ENCODE peak calls at places on chromosomes 12 and 14, in five cellular contexts. One of them, this sample, is unnamed.

GRCh38 chr12:10395390-10395998 is 5.7 kb upstream of the KLRK1 start:
- DNase-seq in body of pancreas: peak; percentile 46
- DNase-seq in fibroblast of lung: peak; percentile 58
- DNase-seq in OCI-LY7: peak; percentile 83
- DNase-seq in IMR-90: peak; percentile 71
- DNase-seq in this sample: peak; percentile 51

GRCh38 chr14:93150227-93151206 is 34.2 kb downstream of the MOAP1 start:
- DNase-seq in OCI-LY7: no peak
- DNase-seq in fibroblast of lung: no peak
- DNase-seq in body of pancreas: peak; percentile 78
- DNase-seq in IMR-90: no peak
- DNase-seq in this sample: no peak

GRCh38 chr12:124399622-124400021 is 104.7 kb downstream of the RFLNA start:
- DNase-seq in body of pancreas: no peak
- DNase-seq in OCI-LY7: peak; percentile 42
- DNase-seq in fibroblast of lung: no peak
- DNase-seq in IMR-90: no peak
- DNase-seq in this sample: no peak

GRCh38 chr12:3222935-3223334 is 145.8 kb downstream of the TSPAN9 start:
- DNase-seq in fibroblast of lung: peak; percentile 41
- DNase-seq in IMR-90: no peak
- DNase-seq in OCI-LY7: no peak
- DNase-seq in body of pancreas: no peak
- DNase-seq in this sample: no peak

GRCh38 chr12:1197264-1198018 is 206.4 kb downstream of the ERC1 start:
- DNase-seq in fibroblast of lung: peak; percentile 86
- DNase-seq in body of pancreas: no peak
- DNase-seq in IMR-90: peak; percentile 57
- DNase-seq in OCI-LY7: no peak
- DNase-seq in this sample: no peak

GRCh38 chr12:112125250-112125999 is at the start of gene TRAFD1:
- DNase-seq in body of pancreas: peak; percentile 97
- DNase-seq in OCI-LY7: peak; percentile 98
- DNase-seq in IMR-90: peak; percentile 96
- DNase-seq in fibroblast of lung: peak; percentile 95
- DNase-seq in this sample: peak; percentile 95

GRCh38 chr12:14317362-14318146 is 47.9 kb upstream of the ATF7IP start:
- DNase-seq in OCI-LY7: no peak
- DNase-seq in body of pancreas: no peak
- DNase-seq in IMR-90: no peak
- DNase-seq in fibroblast of lung: no peak
- DNase-seq in this sample: no peak

GRCh38 chr12:116980083-116980482 is 69.3 kb downstream of the FBXW8 start:
- DNase-seq in IMR-90: no peak
- DNase-seq in fibroblast of lung: no peak
- DNase-seq in OCI-LY7: no peak
- DNase-seq in body of pancreas: no peak
- DNase-seq in this sample: no peak

GRCh38 chr12:112126000-112126431 is 656 bp downstream of the TRAFD1 start:
- DNase-seq in IMR-90: no peak
- DNase-seq in body of pancreas: no peak
- DNase-seq in fibroblast of lung: no peak
- DNase-seq in OCI-LY7: no peak
- DNase-seq in this sample: no peak

GRCh38 chr12:95672166-95672565 is 118.4 kb downstream of the NTN4 start:
- DNase-seq in IMR-90: no peak
- DNase-seq in OCI-LY7: no peak
- DNase-seq in fibroblast of lung: no peak
- DNase-seq in body of pancreas: no peak
- DNase-seq in this sample: no peak

GRCh38 chr12:112862570-112863137 is 44.1 kb upstream of the OAS1 start:
- DNase-seq in IMR-90: no peak
- DNase-seq in OCI-LY7: no peak
- DNase-seq in fibroblast of lung: no peak
- DNase-seq in body of pancreas: no peak
- DNase-seq in this sample: no peak

GRCh38 chr14:100783630-100784321 is 42.1 kb upstream of the MEG3 start:
- DNase-seq in OCI-LY7: no peak
- DNase-seq in fibroblast of lung: no peak
- DNase-seq in body of pancreas: no peak
- DNase-seq in IMR-90: no peak
- DNase-seq in this sample: peak; percentile 51

GRCh38 chr14:72774894-72775620 is 118.8 kb downstream of the DPF3 start:
- DNase-seq in IMR-90: no peak
- DNase-seq in OCI-LY7: no peak
- DNase-seq in fibroblast of lung: no peak
- DNase-seq in body of pancreas: no peak
- DNase-seq in this sample: no peak

GRCh38 chr12:114904254-114905003 is 220.5 kb upstream of the TBX3 start:
- DNase-seq in fibroblast of lung: peak; percentile 70
- DNase-seq in IMR-90: peak; percentile 85
- DNase-seq in OCI-LY7: no peak
- DNase-seq in body of pancreas: no peak
- DNase-seq in this sample: no peak

GRCh38 chr14:35333347-35333730 is 41.2 kb downstream of the PSMA6 start:
- DNase-seq in fibroblast of lung: no peak
- DNase-seq in OCI-LY7: no peak
- DNase-seq in IMR-90: no peak
- DNase-seq in body of pancreas: no peak
- DNase-seq in this sample: no peak

DNA sequence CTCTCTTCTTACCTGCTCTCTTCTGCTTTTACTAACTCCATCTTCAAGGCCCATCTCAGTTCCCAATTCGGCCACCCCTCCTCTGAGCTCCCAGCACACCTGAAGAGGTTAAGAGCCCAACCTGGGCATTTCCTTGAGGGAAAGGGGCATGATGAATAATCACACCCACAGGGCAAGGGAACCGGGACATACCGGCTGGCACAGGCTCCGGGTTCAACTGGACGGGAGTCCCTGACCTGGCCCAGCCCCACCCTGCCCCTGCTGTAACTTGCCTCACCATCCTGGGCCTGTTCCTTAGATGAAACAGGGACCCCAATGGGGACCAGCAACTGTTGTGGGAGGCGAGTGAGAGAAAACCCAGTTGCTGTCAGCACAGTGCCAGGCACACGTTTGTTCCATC is 8.5 kb downstream of the CCDC85C start:
- DNase-seq in fibroblast of lung: no peak
- DNase-seq in OCI-LY7: no peak
- DNase-seq in body of pancreas: no peak
- DNase-seq in IMR-90: no peak
- DNase-seq in this sample: no peak
- H3K4me1 ChIP-seq in fibroblast of lung: peaks cover 6% of the 10 kb centered on the region
- H3K4me1 ChIP-seq in OCI-LY7: no peaks in the 10 kb centered on the region
- H3K4me1 ChIP-seq in body of pancreas: peaks cover 91% of the 10 kb centered on the region
- H3K4me1 ChIP-seq in IMR-90: peaks cover 14% of the 10 kb centered on the region
- H3K4me1 ChIP-seq in this sample: peaks cover 9% of the 10 kb centered on the region

DNA sequence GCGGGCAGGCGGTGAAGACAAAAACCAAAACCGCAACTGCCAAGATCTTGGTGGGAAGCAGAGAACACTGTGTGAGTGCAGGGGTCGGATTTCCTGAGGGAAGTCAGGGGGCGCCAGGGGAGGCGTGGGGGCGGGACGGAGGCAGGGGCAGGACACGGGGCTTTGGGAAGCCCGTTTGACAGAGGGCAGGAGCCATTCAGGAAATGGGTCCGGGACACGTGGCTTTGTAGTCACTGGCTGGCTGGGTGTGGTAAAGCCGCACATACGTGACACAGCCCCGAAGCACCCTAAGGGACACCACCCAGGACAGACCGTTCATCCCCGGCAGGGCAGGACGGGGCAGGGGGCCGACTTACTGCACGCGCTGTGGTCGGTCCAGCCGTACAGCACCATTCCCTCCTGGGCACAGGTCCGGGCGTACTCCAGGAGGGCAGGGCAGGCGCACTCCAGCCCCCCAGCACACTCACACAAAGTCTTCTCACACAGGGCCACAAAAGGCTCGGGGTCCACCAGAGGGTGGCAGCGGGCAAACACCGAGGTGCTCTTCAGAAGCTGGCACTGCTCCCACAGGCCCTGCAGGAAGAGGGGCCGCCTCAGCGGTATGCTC is 49.4 kb downstream of the VWF start:
- DNase-seq in IMR-90: no peak
- DNase-seq in fibroblast of lung: peak; percentile 41
- DNase-seq in OCI-LY7: no peak
- DNase-seq in body of pancreas: peak; percentile 46
- DNase-seq in this sample: peak; percentile 56
- H3K4me3 ChIP-seq in IMR-90: no peak overlapping the region
- H3K4me3 ChIP-seq in fibroblast of lung: no peak overlapping the region
- H3K4me3 ChIP-seq in OCI-LY7: no peak overlapping the region
- H3K4me3 ChIP-seq in body of pancreas: no peak overlapping the region
- H3K4me3 ChIP-seq in this sample: peak overlapping the region; percentile 32

GRCh38 chr14:20580242-20580641 is 7.6 kb downstream of the RNASE11 start:
- DNase-seq in body of pancreas: no peak
- DNase-seq in IMR-90: no peak
- DNase-seq in OCI-LY7: no peak
- DNase-seq in fibroblast of lung: no peak
- DNase-seq in this sample: no peak

GRCh38 chr14:20583908-20584307 is 3.9 kb downstream of the RNASE11 start:
- DNase-seq in IMR-90: no peak
- DNase-seq in OCI-LY7: no peak
- DNase-seq in fibroblast of lung: no peak
- DNase-seq in body of pancreas: no peak
- DNase-seq in this sample: no peak

GRCh38 chr14:20578784-20579502 is 8.9 kb downstream of the RNASE11 start:
- DNase-seq in OCI-LY7: no peak
- DNase-seq in IMR-90: no peak
- DNase-seq in fibroblast of lung: no peak
- DNase-seq in body of pancreas: no peak
- DNase-seq in this sample: no peak

GRCh38 chr14:20587489-20588154 is at the start of gene RNASE11:
- DNase-seq in IMR-90: no peak
- DNase-seq in fibroblast of lung: no peak
- DNase-seq in OCI-LY7: no peak
- DNase-seq in body of pancreas: no peak
- DNase-seq in this sample: no peak

GRCh38 chr14:20583142-20583541 is 4.7 kb downstream of the RNASE11 start:
- DNase-seq in fibroblast of lung: no peak
- DNase-seq in body of pancreas: no peak
- DNase-seq in OCI-LY7: no peak
- DNase-seq in IMR-90: no peak
- DNase-seq in this sample: no peak
- H3K4me1 ChIP-seq in fibroblast of lung: no peaks in the 10 kb centered on the region
- H3K4me1 ChIP-seq in body of pancreas: no peaks in the 10 kb centered on the region
- H3K4me1 ChIP-seq in OCI-LY7: no peaks in the 10 kb centered on the region
- H3K4me1 ChIP-seq in IMR-90: no peaks in the 10 kb centered on the region
- H3K4me1 ChIP-seq in this sample: no peaks in the 10 kb centered on the region

GRCh38 chr12:132153501-132154340 is 9.5 kb downstream of the NOC4L start:
- DNase-seq in body of pancreas: peak; percentile 64
- DNase-seq in OCI-LY7: peak; percentile 76
- DNase-seq in fibroblast of lung: peak; percentile 59
- DNase-seq in IMR-90: peak; percentile 61
- DNase-seq in this sample: peak; percentile 45
- H3K4me3 ChIP-seq in body of pancreas: no peak overlapping the region
- H3K4me3 ChIP-seq in OCI-LY7: no peak overlapping the region
- H3K4me3 ChIP-seq in fibroblast of lung: peak overlapping the region; percentile 17
- H3K4me3 ChIP-seq in IMR-90: no peak overlapping the region
- H3K4me3 ChIP-seq in this sample: no peak overlapping the region

DNA sequence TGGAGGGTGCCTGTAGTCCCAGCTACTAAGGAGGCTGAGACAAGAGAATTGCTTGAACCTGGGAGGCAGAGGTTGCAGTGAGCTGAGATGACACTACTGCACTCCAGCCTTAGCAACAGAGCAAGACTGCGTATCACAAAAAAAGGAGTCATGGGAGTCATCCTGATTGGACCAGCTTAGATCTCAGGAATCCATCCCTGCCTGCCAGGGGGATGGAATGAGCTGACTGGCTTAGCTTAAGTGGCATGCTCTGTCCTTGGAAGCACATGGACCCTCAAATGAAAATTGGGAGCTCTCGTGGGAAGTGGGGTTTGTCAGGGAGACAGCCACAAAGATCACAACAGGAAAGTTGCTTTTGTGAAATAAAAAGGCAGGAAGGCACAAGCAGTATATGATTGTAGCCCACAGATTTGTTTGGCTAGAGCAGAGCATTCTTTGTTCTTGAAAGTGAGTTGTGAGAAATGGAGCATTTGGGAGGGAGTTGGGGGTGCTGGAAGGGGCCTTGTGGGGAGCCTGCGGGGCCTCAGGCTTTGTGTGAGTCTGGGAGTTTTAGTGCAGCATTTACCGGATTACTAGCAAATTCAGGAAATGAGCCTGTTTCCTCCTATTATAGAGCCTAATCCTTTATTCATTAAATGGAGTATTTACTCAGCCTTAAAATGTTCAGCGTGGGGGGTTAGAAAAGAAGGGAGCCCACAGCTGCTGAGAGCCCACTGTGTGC is 30.7 kb downstream of the DGLUCY start:
- DNase-seq in fibroblast of lung: peak; percentile 85
- DNase-seq in IMR-90: peak; percentile 85
- DNase-seq in body of pancreas: no peak
- DNase-seq in OCI-LY7: no peak
- DNase-seq in this sample: no peak
- H3K4me1 ChIP-seq in fibroblast of lung: peaks cover 3% of the 10 kb centered on the region
- H3K4me1 ChIP-seq in IMR-90: peaks cover 9% of the 10 kb centered on the region
- H3K4me1 ChIP-seq in body of pancreas: peaks cover 30% of the 10 kb centered on the region
- H3K4me1 ChIP-seq in OCI-LY7: peaks cover 12% of the 10 kb centered on the region
- H3K4me1 ChIP-seq in this sample: peaks cover 5% of the 10 kb centered on the region

DNA sequence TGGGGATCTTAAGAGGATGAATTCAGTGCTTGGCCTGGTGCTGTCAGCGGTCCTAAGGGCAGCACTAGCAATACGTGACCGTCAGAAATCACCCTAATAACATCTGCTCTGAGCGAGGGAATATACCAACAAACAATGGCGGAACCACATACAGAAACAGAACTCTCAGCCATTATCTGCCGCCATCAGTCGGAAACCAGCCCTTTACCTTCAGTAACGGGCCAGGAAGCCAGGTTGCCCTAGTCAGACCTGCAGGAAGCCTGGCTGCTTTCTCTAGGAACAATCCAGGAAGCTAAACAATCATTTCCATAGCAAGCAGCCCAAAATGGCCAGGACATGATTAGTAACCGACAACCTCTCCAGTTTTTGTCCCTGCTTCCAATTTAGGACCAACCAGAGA is 5.6 kb downstream of the CDCA4 start:
- DNase-seq in OCI-LY7: no peak
- DNase-seq in IMR-90: no peak
- DNase-seq in fibroblast of lung: no peak
- DNase-seq in body of pancreas: no peak
- DNase-seq in this sample: no peak
- H3K4me3 ChIP-seq in OCI-LY7: peak overlapping the region; percentile 78
- H3K4me3 ChIP-seq in IMR-90: no peak overlapping the region
- H3K4me3 ChIP-seq in fibroblast of lung: no peak overlapping the region
- H3K4me3 ChIP-seq in body of pancreas: no peak overlapping the region
- H3K4me3 ChIP-seq in this sample: no peak overlapping the region

GRCh38 chr12:52005903-52006703 is 643 bp upstream of the TAMALIN start:
- DNase-seq in OCI-LY7: peak; percentile 61
- DNase-seq in body of pancreas: peak; percentile 80
- DNase-seq in fibroblast of lung: no peak
- DNase-seq in IMR-90: no peak
- DNase-seq in this sample: no peak
- H3K4me1 ChIP-seq in OCI-LY7: peaks cover 25% of the 10 kb centered on the region
- H3K4me1 ChIP-seq in body of pancreas: peaks cover 47% of the 10 kb centered on the region
- H3K4me1 ChIP-seq in fibroblast of lung: peaks cover 7% of the 10 kb centered on the region
- H3K4me1 ChIP-seq in IMR-90: peaks cover 18% of the 10 kb centered on the region
- H3K4me1 ChIP-seq in this sample: peaks cover 36% of the 10 kb centered on the region